ENCODE peak calls at places on chromosomes 2 and 18, in seven cellular contexts. L is GM19239; J is HTR-8/SVneo; X is breast epithelium; A is effector memory CD8-positive, alpha-beta T cell; K is lung; B is stimulated activated CD4-positive, alpha-beta T cell treated with anti-CD3 and anti-CD28 coated beads, TNF-alpha, amount 100 ng/mL, for 1 hour. H is an unnamed sample.

GRCh38 chr2:83561592-83561991 is 897.5 kb downstream of the SUCLG1 start:
- DNase-seq in J (no peak), X (no peak), A (no peak), L (no peak), B (no peak), K (no peak), H (no peak)

GRCh38 chr2:165872101-165872791 is 78.2 kb upstream of the GALNT3 start:
- DNase-seq in B (no peak), A (no peak), J (no peak), L (no peak), X (no peak), K (no peak), H (no peak)

GRCh38 chr18:39191931-39192330 is 1626.3 kb upstream of the CELF4 start:
- DNase-seq in J (no peak), L (no peak), X (no peak), K (no peak), B (no peak), A (no peak), H (no peak)

GRCh38 chr2:238097201-238097987 is 2.7 kb upstream of the ESPNL start:
- DNase-seq in K (no peak), A (no peak), J (no peak), L (no peak), B (no peak), X (no peak), H (no peak)

GRCh38 chr2:101135412-101136296 is 15.5 kb downstream of the TBC1D8 start:
- DNase-seq in J (no peak), X (no peak), A (no peak), B (no peak), L (no peak), K (no peak), H (no peak)

GRCh38 chr18:65567372-65567771 is 183.4 kb upstream of the CDH7 start:
- DNase-seq in B (no peak), J (no peak), L (no peak), A (no peak), X (no peak), K (no peak), H (no peak)

GRCh38 chr2:145323512-145323911 is 803.6 kb upstream of the ZEB2 start:
- DNase-seq in B (no peak), A (no peak), K (no peak), X (no peak), L (no peak), J (no peak), H (no peak)

GRCh38 chr2:129888896-129889295 is 90.6 kb upstream of the RAB6C start:
- DNase-seq in J (peak; percentile 46), A (no peak), L (no peak), X (no peak), B (no peak), K (no peak), H (no peak)

GRCh38 chr2:101406867-101407266 is 19.6 kb upstream of the CREG2 start:
- DNase-seq in A (no peak), J (peak; percentile 25), L (no peak), K (no peak), X (no peak), B (no peak), H (peak; percentile 82)

GRCh38 chr2:26274058-26274613 is 29.4 kb downstream of the HADHB start:
- DNase-seq in J (peak; percentile 18), K (peak; percentile 81), X (peak; percentile 53), L (no peak), A (no peak), B (no peak), H (no peak)

GRCh38 chr2:105502625-105503334 is 103.9 kb upstream of the FHL2 start:
- DNase-seq in J (no peak), K (no peak), L (no peak), A (no peak), X (no peak), B (no peak), H (no peak)

GRCh38 chr2:101775092-101775491 is 77.6 kb downstream of the MAP4K4 start:
- DNase-seq in X (no peak), L (no peak), B (no peak), A (no peak), J (no peak), K (no peak), H (no peak)

GRCh38 chr2:29010946-29011649 is 30.0 kb downstream of the TOGARAM2 start:
- DNase-seq in J (no peak), L (no peak), X (no peak), A (peak; percentile 77), K (no peak), B (no peak), H (no peak)

GRCh38 chr2:102488063-102488462 is 15.0 kb downstream of the SLC9A4 start:
- DNase-seq in A (no peak), B (no peak), K (no peak), L (no peak), J (peak; percentile 24), X (no peak), H (peak; percentile 84)

GRCh38 chr2:63855418-63856301 is 14.0 kb downstream of the UGP2 start:
- DNase-seq in J (no peak), X (no peak), B (no peak), A (no peak), L (no peak), K (no peak), H (no peak)

GRCh38 chr2:132798334-132798733 is 128.3 kb upstream of the LYPD1 start:
- DNase-seq in B (no peak), A (no peak), L (no peak), K (no peak), X (no peak), J (no peak), H (no peak)

GRCh38 chr2:241150660-241151530 is 628 bp downstream of the PPP1R7 start:
- DNase-seq in A (no peak), L (no peak), K (peak; percentile 49), B (no peak), X (no peak), J (no peak), H (no peak)

GRCh38 chr18:62500174-62500573 is 22.7 kb upstream of the ZCCHC2 start:
- DNase-seq in B (no peak), X (no peak), K (no peak), J (no peak), L (no peak), A (no peak), H (no peak)

GRCh38 chr18:23232331-23232730 is 97.0 kb downstream of the CABLES1 start:
- DNase-seq in A (peak; percentile 23), B (no peak), L (no peak), K (no peak), J (no peak), X (no peak), H (no peak)

GRCh38 chr2:13652531-13653313 is 936.0 kb downstream of the TRIB2 start:
- DNase-seq in J (peak; percentile 14), X (no peak), B (no peak), K (no peak), A (no peak), L (peak; percentile 4), H (no peak)

GRCh38 chr2:95372216-95372829 is 30.2 kb upstream of the FAHD2A start:
- DNase-seq in K (no peak), J (no peak), B (no peak), L (no peak), A (no peak), X (peak; percentile 19), H (no peak)

GRCh38 chr2:235496239-235496621 is 2.4 kb downstream of the AGAP1 start:
- DNase-seq in A (no peak), K (no peak), J (no peak), L (no peak), X (no peak), B (no peak), H (no peak)

GRCh38 chr2:35246702-35247101 is 1108.9 kb upstream of the CRIM1 start:
- DNase-seq in A (no peak), K (no peak), X (no peak), B (no peak), J (no peak), L (no peak), H (no peak)

GRCh38 chr2:38598200-38598990 is 4.3 kb downstream of the HNRNPLL start:
- DNase-seq in A (no peak), X (no peak), B (no peak), K (no peak), J (no peak), L (no peak), H (no peak)

GRCh38 chr2:55431982-55432627 is 12.4 kb upstream of the CCDC88A start:
- DNase-seq in K (no peak), L (no peak), A (no peak), B (no peak), J (peak; percentile 45), X (no peak), H (peak; percentile 24)

GRCh38 chr2:56127773-56128170 is 56.0 kb upstream of the CCDC85A start:
- DNase-seq in K (no peak), L (no peak), J (no peak), X (no peak), B (no peak), A (no peak), H (no peak)

GRCh38 chr2:145066795-145067194 is 546.9 kb upstream of the ZEB2 start:
- DNase-seq in X (no peak), L (no peak), A (no peak), K (no peak), B (no peak), J (no peak), H (no peak)

GRCh38 chr2:200159366-200159720 is 147.2 kb upstream of the SPATS2L start:
- DNase-seq in K (no peak), B (no peak), J (peak; percentile 30), L (no peak), X (no peak), A (no peak), H (no peak)

GRCh38 chr18:79424008-79424565 is 28.4 kb downstream of the NFATC1 start:
- DNase-seq in X (no peak), A (no peak), L (no peak), J (no peak), B (no peak), K (no peak), H (no peak)

GRCh38 chr2:111066062-111066593 is 54.6 kb upstream of the BCL2L11 start:
- DNase-seq in K (no peak), L (no peak), A (no peak), J (no peak), X (no peak), B (no peak), H (no peak)